ENCODE peak calls at places on chromosome 10, in ten cellular contexts. N, F, G, I, C, V, Y, R, T and J are unnamed samples.

GRCh38 chr10:1130995-1131790 is 75.0 kb downstream of the WDR37 start:
- DNase-seq in N (no peak), F (no peak), G (no peak), I (no peak), C (no peak), V (no peak), Y (no peak), R (no peak), T (no peak), J (no peak)

GRCh38 chr10:16440396-16441105 is 3.7 kb downstream of the PTER start:
- DNase-seq in N (no peak), F (no peak), G (no peak), I (no peak), C (no peak), V (no peak), Y (peak), R (no peak), T (peak), J (no peak)

GRCh38 chr10:28592953-28593352 is 60.0 kb downstream of the WAC start:
- DNase-seq in N (no peak), F (no peak), G (no peak), I (no peak), C (no peak), V (no peak), Y (no peak), R (peak), T (peak), J (no peak)

GRCh38 chr10:19325581-19325980 is 277.0 kb downstream of the MALRD1 start:
- DNase-seq in N (no peak), F (no peak), G (no peak), I (no peak), C (no peak), V (no peak), Y (no peak), R (no peak), T (peak), J (no peak)

GRCh38 chr10:109743141-109744120 is 179.9 kb downstream of the XPNPEP1 start:
- DNase-seq in N (no peak), F (no peak), G (no peak), I (no peak), C (no peak), V (no peak), Y (no peak), R (no peak), T (no peak), J (no peak)

GRCh38 chr10:132648871-132649528 is 111.4 kb downstream of the INPP5A start:
- DNase-seq in N (no peak), F (no peak), G (no peak), I (no peak), C (no peak), V (no peak), Y (no peak), R (no peak), T (no peak), J (no peak)

GRCh38 chr10:87740232-87740631 is 77.8 kb downstream of the ATAD1 start:
- DNase-seq in N (no peak), F (no peak), G (no peak), I (no peak), C (no peak), V (no peak), Y (no peak), R (no peak), T (peak), J (no peak)

GRCh38 chr10:80405636-80406035 is 2.7 kb upstream of the PRXL2A start:
- DNase-seq in N (no peak), F (no peak), G (no peak), I (no peak), C (peak), V (no peak), Y (no peak), R (peak), T (no peak), J (no peak)

GRCh38 chr10:78980815-78981214 is 88.0 kb upstream of the ZMIZ1 start:
- DNase-seq in N (no peak), F (no peak), G (no peak), I (no peak), C (no peak), V (no peak), Y (no peak), R (no peak), T (no peak), J (no peak)

GRCh38 chr10:12327074-12327473 is 22.3 kb upstream of the CAMK1D start:
- DNase-seq in N (no peak), F (no peak), G (no peak), I (no peak), C (no peak), V (no peak), Y (no peak), R (no peak), T (no peak), J (no peak)

GRCh38 chr10:60952067-60952845 is 8.3 kb upstream of the RHOBTB1 start:
- DNase-seq in N (no peak), F (no peak), G (no peak), I (no peak), C (no peak), V (no peak), Y (no peak), R (no peak), T (no peak), J (no peak)

GRCh38 chr10:61487506-61487905 is 34.3 kb upstream of the TMEM26 start:
- DNase-seq in N (no peak), F (no peak), G (no peak), I (no peak), C (no peak), V (no peak), Y (no peak), R (peak), T (peak), J (no peak)

GRCh38 chr10:97916586-97916985 is 66.9 kb downstream of the GOLGA7B start:
- DNase-seq in N (peak), F (peak), G (no peak), I (no peak), C (no peak), V (no peak), Y (no peak), R (no peak), T (no peak), J (no peak)

GRCh38 chr10:49611815-49612512 is 1.9 kb downstream of the SLC18A3 start:
- DNase-seq in N (no peak), F (no peak), G (no peak), I (no peak), C (no peak), V (no peak), Y (no peak), R (no peak), T (no peak), J (no peak)

GRCh38 chr10:3251172-3251571 is 78.6 kb upstream of the PITRM1 start:
- DNase-seq in N (no peak), F (no peak), G (no peak), I (no peak), C (no peak), V (no peak), Y (no peak), R (no peak), T (no peak), J (no peak)

GRCh38 chr10:124665558-124665957 is 78.6 kb downstream of the FAM53B start:
- DNase-seq in N (no peak), F (no peak), G (no peak), I (no peak), C (no peak), V (no peak), Y (no peak), R (no peak), T (no peak), J (no peak)

GRCh38 chr10:30080161-30080560 is 20.8 kb upstream of the JCAD start:
- DNase-seq in N (no peak), F (no peak), G (no peak), I (no peak), C (no peak), V (no peak), Y (no peak), R (no peak), T (no peak), J (no peak)

GRCh38 chr10:5589071-5589962 is 64.6 kb downstream of the CALML3 start:
- DNase-seq in N (no peak), F (no peak), G (no peak), I (no peak), C (no peak), V (no peak), Y (peak), R (no peak), T (no peak), J (no peak)

GRCh38 chr10:99938563-99938962 is 71.2 kb downstream of the DNMBP start:
- DNase-seq in N (no peak), F (no peak), G (no peak), I (no peak), C (no peak), V (no peak), Y (no peak), R (peak), T (no peak), J (no peak)

GRCh38 chr10:13219685-13220670 is 14.2 kb downstream of the UCMA start:
- DNase-seq in N (no peak), F (no peak), G (peak), I (no peak), C (no peak), V (no peak), Y (peak), R (no peak), T (peak), J (no peak)

GRCh38 chr10:103855424-103855823 is at the start of gene SH3PXD2A:
- DNase-seq in N (peak), F (no peak), G (no peak), I (peak), C (peak), V (peak), Y (no peak), R (no peak), T (peak), J (no peak)

GRCh38 chr10:106682175-106682574 is 482.3 kb downstream of the SORCS1 start:
- DNase-seq in N (no peak), F (no peak), G (no peak), I (no peak), C (no peak), V (no peak), Y (no peak), R (no peak), T (no peak), J (no peak)

GRCh38 chr10:92530421-92530820 is 43.5 kb downstream of the IDE start:
- DNase-seq in N (no peak), F (no peak), G (no peak), I (no peak), C (no peak), V (no peak), Y (no peak), R (no peak), T (no peak), J (no peak)

GRCh38 chr10:129713659-129714265 is 246.7 kb downstream of the MGMT start:
- DNase-seq in N (no peak), F (no peak), G (peak), I (no peak), C (no peak), V (no peak), Y (no peak), R (no peak), T (no peak), J (no peak)

GRCh38 chr10:97454330-97455036 is 8.5 kb downstream of the ZDHHC16 start:
- DNase-seq in N (no peak), F (no peak), G (no peak), I (no peak), C (peak), V (no peak), Y (no peak), R (no peak), T (no peak), J (no peak)

GRCh38 chr10:127906548-127907377 is at the start of gene PTPRE:
- DNase-seq in N (peak), F (peak), G (peak), I (peak), C (peak), V (peak), Y (peak), R (peak), T (peak), J (peak)

GRCh38 chr10:29600067-29600466 is 34.7 kb downstream of the SVIL start:
- DNase-seq in N (no peak), F (no peak), G (no peak), I (no peak), C (no peak), V (no peak), Y (no peak), R (no peak), T (no peak), J (no peak)

GRCh38 chr10:29160110-29160669 is 128.7 kb upstream of the LYZL1 start:
- DNase-seq in N (no peak), F (no peak), G (no peak), I (no peak), C (no peak), V (no peak), Y (peak), R (peak), T (peak), J (no peak)

GRCh38 chr10:103457176-103457712 is 1.5 kb downstream of the CALHM1 start:
- DNase-seq in N (no peak), F (no peak), G (no peak), I (no peak), C (no peak), V (no peak), Y (no peak), R (no peak), T (no peak), J (no peak)